ENCODE peak calls at places on chromosomes 13 and 19, in five cellular contexts. N is heart left ventricle, Z is neuronal stem cell, A is H1, M is lower lobe of right lung. S is an unnamed sample.
A peak's percentile ranks its signal among the peaks of the same experiment; 100 is the strongest.

GRCh38 chr19:4575267-4575793 is 15.8 kb upstream of the SEMA6B start:
- DNase-seq in N (peak; percentile 86), Z (no peak), A (peak; percentile 76), M (no peak), S (peak; percentile 97)

GRCh38 chr13:86585826-86586225 is 786.6 kb upstream of the SLITRK6 start:
- DNase-seq in N (no peak), Z (no peak), A (no peak), M (no peak), S (no peak)

GRCh38 chr19:48473161-48473966 is 4.2 kb downstream of the CYTH2 start:
- DNase-seq in N (no peak), Z (no peak), A (no peak), M (no peak), S (no peak)

GRCh38 chr13:24888291-24888931 is 124.4 kb downstream of the RNF17 start:
- DNase-seq in N (no peak), Z (no peak), A (no peak), M (no peak), S (no peak)

GRCh38 chr19:46218160-46218559 is 11.4 kb upstream of the IGFL1 start:
- DNase-seq in N (no peak), Z (peak; percentile 83), A (peak; percentile 89), M (no peak), S (peak; percentile 46)

GRCh38 chr19:30448386-30449130 is 76.4 kb downstream of the ZNF536 start:
- DNase-seq in N (no peak), Z (no peak), A (no peak), M (no peak), S (no peak)

GRCh38 chr19:48405010-48405659 is 11.7 kb downstream of the GRIN2D start:
- DNase-seq in N (no peak), Z (no peak), A (no peak), M (no peak), S (no peak)

GRCh38 chr19:17424743-17425365 is 5.0 kb downstream of the MVB12A start:
- DNase-seq in N (peak; percentile 24), Z (peak; percentile 76), A (peak; percentile 91), M (no peak), S (no peak)

GRCh38 chr19:55493650-55494171 is 5.5 kb downstream of the SSC5D start:
- DNase-seq in N (no peak), Z (no peak), A (no peak), M (no peak), S (no peak)

GRCh38 chr13:33111414-33112110 is 95.3 kb downstream of the KL start:
- DNase-seq in N (no peak), Z (no peak), A (no peak), M (no peak), S (no peak)

GRCh38 chr13:111937763-111938375 is 129.1 kb upstream of the SOX1 start:
- DNase-seq in N (no peak), Z (no peak), A (peak; percentile 24), M (no peak), S (no peak)

GRCh38 chr13:73092831-73093230 is 34.0 kb downstream of the KLF5 start:
- DNase-seq in N (no peak), Z (no peak), A (no peak), M (no peak), S (no peak)

GRCh38 chr19:19110410-19111137 is 27.7 kb downstream of the TMEM161A start:
- DNase-seq in N (no peak), Z (no peak), A (no peak), M (no peak), S (no peak)

GRCh38 chr19:56091066-56091490 is 30.0 kb downstream of the ZNF787 start:
- DNase-seq in N (no peak), Z (no peak), A (no peak), M (no peak), S (no peak)

GRCh38 chr19:35076026-35076370 is 34.5 kb downstream of the HPN start:
- DNase-seq in N (no peak), Z (no peak), A (no peak), M (peak; percentile 24), S (no peak)

GRCh38 chr19:8512115-8512967 is 1.6 kb downstream of the ZNF414 start:
- DNase-seq in N (no peak), Z (no peak), A (peak; percentile 84), M (no peak), S (no peak)

GRCh38 chr19:46616631-46617322 is 8.1 kb downstream of the PTGIR start:
- DNase-seq in N (peak; percentile 65), Z (no peak), A (peak; percentile 79), M (no peak), S (no peak)

GRCh38 chr13:99525967-99526366 is 24.7 kb downstream of the TM9SF2 start:
- DNase-seq in N (no peak), Z (no peak), A (no peak), M (no peak), S (no peak)

GRCh38 chr19:3360494-3361383 is 5.6 kb upstream of the NFIC start:
- DNase-seq in N (peak; percentile 86), Z (no peak), A (peak; percentile 61), M (peak; percentile 79), S (no peak)

GRCh38 chr13:109741966-109742365 is 44.4 kb downstream of the IRS2 start:
- DNase-seq in N (no peak), Z (no peak), A (no peak), M (no peak), S (no peak)

GRCh38 chr13:51025245-51025872 is 85.7 kb downstream of the C13orf42 start:
- DNase-seq in N (no peak), Z (no peak), A (peak; percentile 8), M (no peak), S (no peak)

GRCh38 chr13:62933809-62934208 is 1518.2 kb upstream of the PCDH20 start:
- DNase-seq in N (no peak), Z (no peak), A (no peak), M (no peak), S (no peak)

GRCh38 chr13:114087430-114087829 is 45.0 kb downstream of the RASA3 start:
- DNase-seq in N (peak; percentile 4), Z (no peak), A (no peak), M (no peak), S (no peak)

GRCh38 chr19:48623556-48624066 is 4.3 kb downstream of the SPHK2 start:
- DNase-seq in N (no peak), Z (no peak), A (no peak), M (no peak), S (no peak)

GRCh38 chr13:27425918-27426630 is 1.7 kb downstream of the GTF3A start:
- DNase-seq in N (peak; percentile 64), Z (no peak), A (peak; percentile 55), M (peak; percentile 89), S (no peak)

GRCh38 chr19:38719761-38720558 is 24.3 kb downstream of the CAPN12 start:
- DNase-seq in N (no peak), Z (no peak), A (no peak), M (no peak), S (no peak)

GRCh38 chr19:39085392-39085791 is 1.2 kb downstream of the ACP7 start:
- DNase-seq in N (no peak), Z (no peak), A (no peak), M (no peak), S (no peak)

GRCh38 chr13:45055198-45055901 is 65.0 kb upstream of the GTF2F2 start:
- DNase-seq in N (no peak), Z (no peak), A (no peak), M (no peak), S (no peak)

DNA sequence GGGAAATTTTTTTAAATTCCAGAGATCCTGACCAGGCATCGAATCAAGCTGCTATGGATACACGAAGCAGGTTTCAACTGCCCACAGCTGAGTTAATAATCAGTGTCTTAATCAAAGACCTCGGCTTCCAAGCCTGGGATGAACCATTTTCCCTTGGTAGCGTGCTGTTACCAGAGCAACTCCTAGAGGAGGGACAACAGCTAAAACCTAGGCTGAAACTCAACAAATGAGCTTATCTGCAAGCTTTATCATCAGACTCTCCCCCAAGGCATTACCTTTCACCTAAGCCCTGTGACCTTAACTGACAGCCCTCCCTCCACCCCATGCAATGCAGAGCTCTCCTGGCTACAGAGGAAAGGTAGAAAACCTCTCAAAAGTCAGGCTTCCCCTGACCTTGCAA is 39.7 kb downstream of the RCBTB1 start:
- DNase-seq in N (no peak), Z (no peak), A (no peak), M (no peak), S (no peak)
- H3K36me3 ChIP-seq in N (no peaks in the 10 kb centered on the region), Z (peaks cover 95% of the 10 kb centered on the region), A (peaks cover 9% of the 10 kb centered on the region), M (peaks cover 79% of the 10 kb centered on the region), S (peaks cover 2% of the 10 kb centered on the region)

GRCh38 chr19:41298327-41298964 is 11.5 kb upstream of the CCDC97 start:
- DNase-seq in N (peak; percentile 85), Z (no peak), A (no peak), M (peak; percentile 91), S (peak; percentile 33)

GRCh38 chr19:41296323-41296935 is 13.5 kb upstream of the CCDC97 start:
- DNase-seq in N (no peak), Z (no peak), A (no peak), M (no peak), S (no peak)

GRCh38 chr19:41299755-41300089 is 10.2 kb upstream of the CCDC97 start:
- DNase-seq in N (peak; percentile 79), Z (no peak), A (no peak), M (peak; percentile 71), S (no peak)

GRCh38 chr19:41297628-41298326 is 12.2 kb upstream of the CCDC97 start:
- DNase-seq in N (no peak), Z (no peak), A (no peak), M (no peak), S (no peak)

GRCh38 chr19:41299046-41299754 is 10.8 kb upstream of the CCDC97 start:
- DNase-seq in N (no peak), Z (no peak), A (no peak), M (peak; percentile 66), S (no peak)
- H3K36me3 ChIP-seq in N (peaks cover 7% of the 10 kb centered on the region), Z (peaks cover 100% of the 10 kb centered on the region), A (peaks cover 93% of the 10 kb centered on the region), M (peaks cover 97% of the 10 kb centered on the region), S (peaks cover 97% of the 10 kb centered on the region)

GRCh38 chr19:6803036-6803404 is 30.5 kb downstream of the VAV1 start:
- DNase-seq in N (no peak), Z (no peak), A (no peak), M (no peak), S (no peak)
- H3K36me3 ChIP-seq in N (no peaks in the 10 kb centered on the region), Z (no peaks in the 10 kb centered on the region), A (no peaks in the 10 kb centered on the region), M (no peaks in the 10 kb centered on the region), S (no peaks in the 10 kb centered on the region)

GRCh38 chr19:27742041-27742440 is 1470.9 kb downstream of the UQCRFS1 start:
- DNase-seq in N (no peak), Z (no peak), A (no peak), M (no peak), S (no peak)
- H3K36me3 ChIP-seq in N (no peaks in the 10 kb centered on the region), Z (no peaks in the 10 kb centered on the region), A (no peaks in the 10 kb centered on the region), M (peaks cover 8% of the 10 kb centered on the region), S (no peaks in the 10 kb centered on the region)

S was measured in NT2/D1.